ENCODE peak calls at places on chromosomes 2 and 18, in nine cellular contexts. D is DMS153; P is EL; X is HTR-8/SVneo; K is activated T-cell treated with anti-CD3 and anti-CD28 coated beads, Interleukin-2, amount 50 U/mL, for 72 hours; V is substantia nigra; C is AG09319; J is GM12865; Z is Calu3. R is an unnamed sample.
A peak's percentile ranks its signal among the peaks of the same experiment; 100 is the strongest.

GRCh38 chr2:178628590-178628989 is 148.3 kb downstream of the PLEKHA3 start:
- DNase-seq in K (no peak), P (no peak), J (no peak), C (no peak), V (no peak), X (no peak), Z (no peak), D (no peak), R (no peak)

GRCh38 chr2:9238927-9239326 is 32.3 kb downstream of the ASAP2 start:
- DNase-seq in D (no peak), C (no peak), X (no peak), V (no peak), P (no peak), K (no peak), J (no peak), Z (no peak), R (no peak)

GRCh38 chr2:42234056-42234455 is 64.9 kb downstream of the EML4 start:
- DNase-seq in X (peak; percentile 17), V (no peak), P (peak; percentile 4), D (no peak), J (no peak), K (no peak), C (no peak), Z (no peak), R (no peak)

GRCh38 chr18:54269924-54270844 is 867 bp downstream of the POLI start:
- DNase-seq in V (no peak), P (peak; percentile 35), C (no peak), Z (peak; percentile 40), K (peak; percentile 61), D (peak; percentile 29), J (peak; percentile 91), X (peak; percentile 18), R (peak; percentile 41)

GRCh38 chr2:146124741-146125140 is 1604.8 kb upstream of the ZEB2 start:
- DNase-seq in K (no peak), P (peak; percentile 92), X (peak; percentile 9), V (no peak), D (no peak), Z (no peak), C (no peak), J (no peak), R (no peak)

GRCh38 chr2:103859238-103859637 is 994.7 kb upstream of the POU3F3 start:
- DNase-seq in P (no peak), D (no peak), C (no peak), V (no peak), X (no peak), K (no peak), Z (no peak), J (no peak), R (no peak)

GRCh38 chr2:85741811-85742507 is 11.8 kb upstream of the ATOH8 start:
- DNase-seq in P (peak; percentile 89), V (peak; percentile 76), Z (peak; percentile 67), K (no peak), C (peak; percentile 91), X (peak; percentile 53), D (peak; percentile 33), J (no peak), R (peak; percentile 65)

GRCh38 chr18:36762074-36762473 is 66.7 kb downstream of the TPGS2 start:
- DNase-seq in V (no peak), C (no peak), Z (no peak), K (no peak), X (no peak), P (no peak), D (no peak), J (peak; percentile 16), R (no peak)

GRCh38 chr18:59155140-59155539 is 15.5 kb downstream of the SEC11C start:
- DNase-seq in K (no peak), V (no peak), C (peak; percentile 43), D (no peak), J (no peak), X (peak; percentile 32), P (peak; percentile 71), Z (no peak), R (no peak)

GRCh38 chr2:112092286-112093041 is 37.4 kb downstream of the TMEM87B start:
- DNase-seq in C (no peak), K (peak; percentile 6), J (no peak), D (no peak), Z (no peak), V (no peak), X (peak; percentile 46), P (peak; percentile 88), R (no peak)

GRCh38 chr2:100673115-100673514 is 110.3 kb downstream of the PDCL3 start:
- DNase-seq in K (no peak), C (no peak), X (no peak), Z (no peak), D (no peak), V (no peak), P (no peak), J (no peak), R (no peak)

GRCh38 chr18:53817976-53818950 is 406.2 kb downstream of the MBD2 start:
- DNase-seq in V (no peak), Z (no peak), X (no peak), C (no peak), J (no peak), D (no peak), K (no peak), P (no peak), R (no peak)

GRCh38 chr2:138414014-138414413 is 87.6 kb upstream of the SPOPL start:
- DNase-seq in P (no peak), V (no peak), C (no peak), J (no peak), X (no peak), Z (no peak), D (no peak), K (no peak), R (no peak)

GRCh38 chr2:156435725-156436476 is at the start of gene GPD2:
- DNase-seq in V (peak; percentile 80), C (peak; percentile 79), D (peak; percentile 88), X (peak; percentile 71), K (peak; percentile 73), J (peak; percentile 71), P (peak; percentile 89), Z (peak; percentile 88), R (peak; percentile 92)

GRCh38 chr18:44708451-44709083 is 27.9 kb downstream of the SETBP1 start:
- DNase-seq in K (no peak), D (no peak), C (no peak), X (no peak), J (no peak), V (no peak), Z (no peak), P (no peak), R (peak; percentile 41)

GRCh38 chr2:8346706-8347430 is 335.0 kb upstream of the ID2 start:
- DNase-seq in J (no peak), V (no peak), C (no peak), Z (no peak), P (no peak), K (no peak), D (no peak), X (no peak), R (no peak)

GRCh38 chr2:116718451-116718850 is 1096.0 kb upstream of the DDX18 start:
- DNase-seq in D (peak; percentile 36), K (no peak), X (no peak), P (no peak), Z (no peak), V (no peak), C (no peak), J (peak; percentile 0), R (no peak)

GRCh38 chr2:160371251-160372009 is 122.2 kb downstream of the RBMS1 start:
- DNase-seq in V (no peak), D (no peak), X (no peak), Z (no peak), J (no peak), C (no peak), P (no peak), K (no peak), R (no peak)

GRCh38 chr2:60331106-60331809 is 222.2 kb downstream of the BCL11A start:
- DNase-seq in V (no peak), P (no peak), Z (no peak), J (no peak), C (no peak), D (peak; percentile 50), K (no peak), X (no peak), R (no peak)

GRCh38 chr2:218166791-218167190 is at the start of gene CXCR1:
- DNase-seq in V (no peak), X (no peak), P (no peak), C (no peak), D (no peak), K (peak; percentile 11), Z (no peak), J (peak; percentile 21), R (no peak)

GRCh38 chr2:99537910-99538485 is 48.2 kb upstream of the REV1 start:
- DNase-seq in P (no peak), D (no peak), Z (no peak), X (no peak), V (no peak), K (no peak), J (no peak), C (no peak), R (no peak)

GRCh38 chr2:144914622-144915230 is 394.8 kb upstream of the ZEB2 start:
- DNase-seq in Z (no peak), K (no peak), V (no peak), D (no peak), X (no peak), C (no peak), P (peak; percentile 23), J (no peak), R (no peak)

GRCh38 chr2:17476060-17476459 is 42.2 kb downstream of the RAD51AP2 start:
- DNase-seq in J (no peak), V (no peak), D (no peak), K (no peak), Z (no peak), C (no peak), X (no peak), P (no peak), R (no peak)

GRCh38 chr2:212548459-212548815 is 9.8 kb upstream of the ERBB4 start:
- DNase-seq in K (no peak), Z (peak; percentile 39), P (peak; percentile 47), D (no peak), V (no peak), C (no peak), J (no peak), X (no peak), R (no peak)

GRCh38 chr2:237968048-237968862 is 1.4 kb downstream of the UBE2F start:
- DNase-seq in X (peak; percentile 33), C (peak; percentile 55), D (no peak), V (peak; percentile 37), K (peak; percentile 59), Z (no peak), P (peak; percentile 48), J (peak; percentile 59), R (peak; percentile 63)

GRCh38 chr2:172098650-172099471 is 3.8 kb downstream of the DLX2 start:
- DNase-seq in C (no peak), D (no peak), P (peak; percentile 89), J (peak; percentile 38), V (no peak), X (peak; percentile 73), Z (peak; percentile 77), K (peak; percentile 76), R (no peak)

GRCh38 chr2:189088566-189089225 is 90.9 kb downstream of the COL5A2 start:
- DNase-seq in P (no peak), X (no peak), C (no peak), V (no peak), D (no peak), Z (no peak), K (no peak), J (no peak), R (no peak)

GRCh38 chr2:86253424-86253823 is 54.2 kb downstream of the MRPL35 start:
- DNase-seq in K (no peak), X (no peak), J (no peak), P (no peak), C (no peak), V (no peak), Z (no peak), D (no peak), R (no peak)

GRCh38 chr2:86476092-86476491 is 34.9 kb downstream of the KDM3A start:
- DNase-seq in X (no peak), K (no peak), Z (no peak), C (no peak), J (no peak), V (no peak), D (no peak), P (peak; percentile 45), R (no peak)

GRCh38 chr2:174026122-174026845 is 61.1 kb upstream of the SP3 start:
- DNase-seq in K (no peak), X (peak; percentile 67), C (no peak), J (no peak), D (no peak), P (peak; percentile 73), Z (no peak), V (no peak), R (no peak)

R was measured in mucosa of gallbladder.